ENCODE peak calls at places on chromosomes 11 and 22, in six cellular contexts. P is naive thymus-derived CD4-positive, alpha-beta T cell; S is mesendoderm; W is MM.1S; D is bronchial epithelial cell; B is osteoblast. G is an unnamed sample.
A peak's percentile ranks its signal among the peaks of the same experiment; 100 is the strongest.

GRCh38 chr22:36419177-36419911 is 31.6 kb upstream of the MYH9 start:
- DNase-seq in W (peak; percentile 84), S (peak; percentile 61), B (peak; percentile 80), D (no peak), P (no peak), G (peak; percentile 66)

GRCh38 chr11:13091373-13091772 is 82.3 kb downstream of the RASSF10 start:
- DNase-seq in S (no peak), P (no peak), W (peak; percentile 29), D (peak; percentile 97), B (no peak), G (no peak)

GRCh38 chr11:10305964-10306918 is 1.4 kb downstream of the ADM start:
- DNase-seq in W (peak; percentile 32), D (no peak), B (no peak), P (no peak), S (peak; percentile 62), G (peak; percentile 77)

GRCh38 chr11:30917859-30918478 is 331.8 kb upstream of the MPPED2 start:
- DNase-seq in S (peak; percentile 63), B (no peak), W (peak; percentile 65), D (peak; percentile 38), P (peak; percentile 9), G (peak; percentile 9)

GRCh38 chr11:75734491-75735180 is 17.0 kb downstream of the MOGAT2 start:
- DNase-seq in P (no peak), W (peak; percentile 25), D (no peak), B (no peak), S (no peak), G (no peak)

GRCh38 chr11:26194871-26195270 is 137.1 kb upstream of the ANO3 start:
- DNase-seq in S (peak; percentile 4), P (no peak), B (no peak), D (no peak), W (no peak), G (no peak)

GRCh38 chr22:42431401-42432019 is 693 bp downstream of the NFAM1 start:
- DNase-seq in S (no peak), W (no peak), P (no peak), B (peak; percentile 57), D (no peak), G (no peak)

GRCh38 chr11:123545726-123546125 is 108.7 kb downstream of the SCN3B start:
- DNase-seq in S (no peak), P (no peak), W (no peak), B (peak; percentile 66), D (no peak), G (no peak)

GRCh38 chr22:21446827-21447690 is 20.1 kb upstream of the TMEM191C start:
- DNase-seq in W (no peak), P (no peak), B (no peak), S (no peak), D (no peak), G (no peak)

DNA sequence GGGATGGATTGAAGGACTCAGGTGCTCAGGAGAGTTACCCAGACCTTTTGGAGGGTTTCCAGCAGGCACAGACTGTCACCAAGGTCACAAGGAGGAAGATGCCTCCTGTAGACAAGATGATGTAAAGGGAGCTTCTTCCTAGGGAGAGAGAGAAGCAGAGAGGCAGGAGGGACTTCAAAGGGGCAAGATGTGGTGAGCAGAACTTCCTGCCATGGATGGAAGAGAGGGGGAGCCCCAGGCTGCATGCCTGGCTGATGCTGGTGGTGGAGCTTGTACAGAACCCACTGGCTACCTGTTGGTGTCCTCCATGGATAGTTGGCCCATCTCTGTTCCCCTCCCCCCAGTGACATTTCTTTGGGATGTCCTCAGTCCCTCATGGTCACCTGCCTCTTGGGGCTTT is 4.2 kb downstream of the HEPN1 start:
- DNase-seq in S (no peak), P (peak; percentile 36), D (no peak), B (no peak), W (no peak), G (no peak)
- H3K4me3 ChIP-seq in S (no peak overlapping the region), P (no peak overlapping the region), D (no peak overlapping the region), B (no peak overlapping the region), W (no peak overlapping the region), G (no peak overlapping the region)

DNA sequence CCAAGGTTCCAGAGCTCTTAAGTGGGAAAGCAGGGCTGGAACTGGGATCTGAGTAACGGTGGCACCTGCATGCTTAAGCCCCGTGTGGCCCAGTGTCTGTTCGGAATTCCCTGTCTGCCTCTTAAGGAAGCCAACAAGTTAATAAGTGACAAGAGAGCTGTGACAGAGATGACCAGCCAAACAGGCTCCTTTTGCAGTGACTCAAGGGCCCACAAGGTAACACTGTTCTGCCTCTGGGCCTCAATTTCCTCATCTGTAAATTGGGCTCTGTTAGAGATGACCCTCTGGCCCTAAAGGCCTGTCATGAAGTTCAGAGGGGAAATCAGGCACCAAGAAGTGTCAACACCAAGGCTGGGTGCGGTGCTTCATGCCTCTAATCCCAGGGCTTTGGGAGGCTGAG is 18.6 kb downstream of the USH1C start:
- DNase-seq in W (no peak), P (no peak), B (peak; percentile 57), D (no peak), S (no peak), G (no peak)
- H3K27me3 ChIP-seq in W (peaks cover 34% of the 10 kb centered on the region), P (no peaks in the 10 kb centered on the region), B (peaks cover 23% of the 10 kb centered on the region), D (no peaks in the 10 kb centered on the region), S (no peaks in the 10 kb centered on the region), G (no peaks in the 10 kb centered on the region)

GRCh38 chr11:87081358-87081757 is 43.6 kb downstream of the TMEM135 start:
- DNase-seq in D (no peak), B (no peak), P (peak; percentile 8), S (no peak), W (peak; percentile 69), G (no peak)
- H3K4me3 ChIP-seq in D (no peak overlapping the region), B (peak overlapping the region; percentile 15), P (peak overlapping the region; percentile 6), S (no peak overlapping the region), W (peak overlapping the region; percentile 38), G (no peak overlapping the region)

GRCh38 chr22:48548391-48548790 is 1279.3 kb downstream of the BRD1 start:
- DNase-seq in W (no peak), P (no peak), D (no peak), S (no peak), B (no peak), G (no peak)
- H3K27me3 ChIP-seq in W (no peaks in the 10 kb centered on the region), P (no peaks in the 10 kb centered on the region), D (no peaks in the 10 kb centered on the region), S (no peaks in the 10 kb centered on the region), B (no peaks in the 10 kb centered on the region), G (no peaks in the 10 kb centered on the region)

GRCh38 chr22:29205598-29206371 is at the start of gene EMID1:
- DNase-seq in S (peak; percentile 37), P (no peak), D (no peak), W (peak; percentile 53), B (peak; percentile 93), G (peak; percentile 93)

GRCh38 chr22:29208502-29208862 is 2.8 kb downstream of the EMID1 start:
- DNase-seq in P (no peak), W (no peak), D (no peak), S (no peak), B (peak; percentile 89), G (peak; percentile 77)

GRCh38 chr22:29207562-29208501 is 2.1 kb downstream of the EMID1 start:
- DNase-seq in P (no peak), S (no peak), B (peak; percentile 84), W (no peak), D (no peak), G (peak; percentile 22)

GRCh38 chr22:29206372-29207230 is 905 bp downstream of the EMID1 start:
- DNase-seq in P (no peak), D (no peak), W (no peak), B (peak; percentile 89), S (no peak), G (peak; percentile 62)

GRCh38 chr22:29207231-29207550 is 1.5 kb downstream of the EMID1 start:
- DNase-seq in P (no peak), W (no peak), B (peak; percentile 77), D (no peak), S (no peak), G (peak; percentile 48)
- H3K4me3 ChIP-seq in P (no peak overlapping the region), W (no peak overlapping the region), B (no peak overlapping the region), D (no peak overlapping the region), S (no peak overlapping the region), G (no peak overlapping the region)

GRCh38 chr11:65790902-65791650 is 4.2 kb downstream of the OVOL1 start:
- DNase-seq in W (no peak), D (no peak), S (no peak), B (peak; percentile 82), P (no peak), G (peak; percentile 35)
- H3K27me3 ChIP-seq in W (peaks cover 32% of the 10 kb centered on the region), D (peaks cover 9% of the 10 kb centered on the region), S (peaks cover 8% of the 10 kb centered on the region), B (peaks cover 34% of the 10 kb centered on the region), P (peaks cover 12% of the 10 kb centered on the region), G (peaks cover 23% of the 10 kb centered on the region)

GRCh38 chr11:7485854-7486425 is 634 bp downstream of the OLFML1 start:
- DNase-seq in W (no peak), D (no peak), S (no peak), B (no peak), P (no peak), G (no peak)

GRCh38 chr11:7485136-7485853 is at the start of gene OLFML1:
- DNase-seq in W (no peak), D (no peak), S (no peak), P (no peak), B (no peak), G (no peak)

GRCh38 chr11:7487360-7487759 is 2.1 kb downstream of the OLFML1 start:
- DNase-seq in W (no peak), D (no peak), S (no peak), B (no peak), P (no peak), G (no peak)

GRCh38 chr11:7488681-7489080 is 3.4 kb downstream of the OLFML1 start:
- DNase-seq in B (no peak), D (no peak), P (no peak), S (no peak), W (no peak), G (no peak)

GRCh38 chr11:7486731-7487130 is 1.4 kb downstream of the OLFML1 start:
- DNase-seq in D (no peak), S (no peak), P (no peak), B (no peak), W (no peak), G (no peak)
- H3K4me3 ChIP-seq in D (no peak overlapping the region), S (no peak overlapping the region), P (no peak overlapping the region), B (no peak overlapping the region), W (no peak overlapping the region), G (no peak overlapping the region)

GRCh38 chr11:78210000-78210608 is 21.4 kb downstream of the USP35 start:
- DNase-seq in W (no peak), B (peak; percentile 29), D (no peak), S (no peak), P (no peak), G (no peak)
- H3K27me3 ChIP-seq in W (no peaks in the 10 kb centered on the region), B (no peaks in the 10 kb centered on the region), D (no peaks in the 10 kb centered on the region), S (no peaks in the 10 kb centered on the region), P (no peaks in the 10 kb centered on the region), G (no peaks in the 10 kb centered on the region)